ENCODE peak calls at places on chromosomes 1 and 21, in seven cellular contexts. P, E, H, V, A, R and M are unnamed samples. For H3K4me1 and H3K9me3, the result is how much of the 10 kb centered on the place peaks cover.

GRCh38 chr1:15931884-15932283 is 44.0 kb downstream of the ZBTB17 start:
- DNase-seq in A (no peak), R (no peak), P (no peak), V (no peak), H (no peak), E (no peak), M (no peak)

GRCh38 chr1:43073490-43074230 is 98.4 kb downstream of the EBNA1BP2 start:
- DNase-seq in H (peak), R (peak), E (peak), A (peak), V (peak), P (peak), M (peak)

GRCh38 chr1:182069028-182069466 is 7.5 kb upstream of the ZNF648 start:
- DNase-seq in H (peak), V (no peak), E (peak), P (no peak), R (no peak), A (no peak), M (peak)

GRCh38 chr1:208977861-208978260 is 605.7 kb upstream of the CAMK1G start:
- DNase-seq in H (no peak), E (no peak), P (no peak), A (no peak), R (peak), V (no peak), M (no peak)

GRCh38 chr1:32939655-32940371 is 24.8 kb downstream of the RNF19B start:
- DNase-seq in A (peak), R (peak), V (no peak), E (no peak), P (no peak), H (peak), M (no peak)

GRCh38 chr1:1080951-1081310 is 6.8 kb upstream of the RNF223 start:
- DNase-seq in H (peak), A (no peak), R (no peak), E (no peak), P (no peak), V (no peak), M (no peak)

GRCh38 chr1:218482683-218483082 is 137.5 kb downstream of the TGFB2 start:
- DNase-seq in A (no peak), E (no peak), H (no peak), P (no peak), V (no peak), R (no peak), M (no peak)

GRCh38 chr1:226063362-226064167 is 1.0 kb downstream of the H3-3A start:
- DNase-seq in E (peak), P (no peak), V (peak), A (peak), H (peak), R (peak), M (peak)

GRCh38 chr1:40708750-40709099 is 17.2 kb downstream of the NFYC start:
- DNase-seq in A (peak), V (no peak), H (no peak), E (no peak), R (peak), P (no peak), M (no peak)

GRCh38 chr21:29374481-29374880 is 75.8 kb downstream of the BACH1 start:
- DNase-seq in H (no peak), E (no peak), A (no peak), P (no peak), V (no peak), R (no peak), M (no peak)

GRCh38 chr1:30273021-30273325 is 450.4 kb downstream of the MATN1 start:
- DNase-seq in H (no peak), V (no peak), A (no peak), R (no peak), E (no peak), P (no peak), M (no peak)

GRCh38 chr1:58189453-58189852 is 357.1 kb downstream of the OMA1 start:
- DNase-seq in P (no peak), V (no peak), R (no peak), H (no peak), A (no peak), E (no peak), M (no peak)

GRCh38 chr1:182955596-182956588 is 2.9 kb upstream of the SHCBP1L start:
- DNase-seq in V (no peak), A (peak), H (no peak), P (no peak), R (peak), E (no peak), M (no peak)

GRCh38 chr1:246447501-246447900 is 59.6 kb downstream of the SMYD3 start:
- DNase-seq in V (no peak), H (no peak), P (no peak), E (no peak), A (no peak), R (peak), M (no peak)

GRCh38 chr1:224502459-224503160 is 68.0 kb upstream of the WDR26 start:
- DNase-seq in A (no peak), H (peak), V (no peak), P (no peak), E (peak), R (no peak), M (no peak)

GRCh38 chr21:18725653-18726052 is 322.1 kb upstream of the TMPRSS15 start:
- DNase-seq in H (no peak), A (no peak), V (no peak), E (no peak), P (no peak), R (no peak), M (peak)

GRCh38 chr1:204225841-204226745 is 12.3 kb upstream of the GOLT1A start:
- DNase-seq in H (no peak), R (peak), A (peak), P (no peak), V (no peak), E (peak), M (no peak)

GRCh38 chr1:55313903-55314302 is 98.7 kb upstream of the USP24 start:
- DNase-seq in R (peak), V (no peak), A (peak), P (no peak), H (no peak), E (no peak), M (no peak)

GRCh38 chr1:174830019-174830418 is 169.7 kb upstream of the CACYBP start:
- DNase-seq in A (no peak), V (no peak), E (no peak), R (no peak), P (no peak), H (no peak), M (no peak)

GRCh38 chr21:26001356-26001755 is 169.2 kb downstream of the APP start:
- DNase-seq in A (no peak), H (no peak), P (no peak), E (no peak), V (no peak), R (no peak), M (no peak)

GRCh38 chr1:26069941-26070807 is 2.7 kb upstream of the TRIM63 start:
- DNase-seq in A (no peak), V (no peak), H (no peak), R (no peak), P (no peak), E (no peak), M (no peak)

GRCh38 chr21:15050588-15051377 is 14.0 kb downstream of the NRIP1 start:
- DNase-seq in A (no peak), V (no peak), R (no peak), P (no peak), E (no peak), H (no peak), M (no peak)

GRCh38 chr1:2473198-2473597 is 2.9 kb upstream of the PLCH2 start:
- DNase-seq in H (no peak), V (no peak), A (no peak), E (no peak), R (no peak), P (no peak), M (no peak)

GRCh38 chr1:114181356-114181755 is 27.7 kb upstream of the SYT6 start:
- DNase-seq in H (no peak), P (no peak), A (no peak), E (no peak), V (no peak), R (no peak), M (no peak)

GRCh38 chr1:39268112-39268581 is 63.7 kb downstream of the MACF1 start:
- DNase-seq in H (peak), A (peak), R (peak), V (peak), P (peak), E (no peak), M (no peak)

GRCh38 chr1:36722871-36723270 is 240.2 kb upstream of the CSF3R start:
- DNase-seq in V (no peak), H (no peak), R (no peak), A (no peak), P (no peak), E (no peak), M (no peak)

GRCh38 chr1:191695865-191696264 is 462.4 kb upstream of the RGS18 start:
- DNase-seq in A (no peak), R (no peak), P (no peak), H (no peak), V (no peak), E (no peak), M (no peak)

GRCh38 chr1:77036560-77036959 is 169.3 kb downstream of the ST6GALNAC5 start:
- DNase-seq in A (peak), H (no peak), R (peak), P (no peak), V (no peak), E (no peak), M (no peak)

GRCh38 chr1:151055581-151055980 is 3.8 kb downstream of the CDC42SE1 start:
- DNase-seq in A (no peak), R (no peak), H (no peak), P (no peak), E (no peak), V (no peak), M (no peak)

GRCh38 chr1:54283997-54284385 is 84.0 kb downstream of the MRPL37 start:
- DNase-seq in V (no peak), A (no peak), H (no peak), P (no peak), E (no peak), R (no peak), M (no peak)
- H3K4me1 ChIP-seq in V (half or more), A (under half), H (half or more), P (under half), E (half or more), R (under half), M (under half)

GRCh38 chr1:96596226-96596625 is 125.4 kb upstream of the PTBP2 start:
- DNase-seq in V (no peak), P (no peak), A (peak), R (peak), H (no peak), E (no peak), M (peak)
- TF ChIP-seq CTCF in V (no peak), P (no peak), A (peak), R (peak), H (no peak), E (no peak), M (peak)

DNA sequence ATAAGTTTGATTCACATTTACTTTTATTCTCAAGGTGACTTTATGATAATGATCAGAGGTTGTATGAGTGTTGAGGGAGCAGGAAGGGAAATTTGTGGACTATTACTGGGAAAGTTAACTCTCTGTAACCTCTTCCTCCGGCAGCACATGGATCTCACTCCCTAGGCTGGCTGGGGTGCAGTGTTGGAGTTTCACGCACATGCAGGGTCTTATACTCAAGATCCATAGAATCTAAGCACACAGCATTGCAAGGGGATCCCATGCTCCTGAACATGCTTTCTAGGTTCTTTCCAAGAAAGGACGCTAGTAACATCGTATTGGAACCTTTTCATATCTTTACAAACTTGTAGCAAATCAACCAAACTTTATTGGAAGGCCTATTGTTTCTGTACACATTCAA is 757.6 kb upstream of the TPTE start:
- DNase-seq in E (no peak), P (no peak), R (no peak), A (no peak), H (no peak), V (no peak), M (no peak)
- H3K9me3 ChIP-seq in E (half or more), P (under half), R (under half), A (under half), H (under half), V (under half), M (under half)

GRCh38 chr1:212310383-212310782 is 25.2 kb downstream of the PPP2R5A start:
- DNase-seq in E (no peak), R (no peak), A (no peak), V (no peak), P (no peak), H (no peak), M (no peak)
- H3K4me1 ChIP-seq in E (under half), R (under half), A (under half), V (under half), P (under half), H (under half), M (under half)